ENCODE peak calls at places on chromosomes 1 and 21, in five cellular contexts. M is IMR-90, R is colonic mucosa, O is fibroblast of the aortic adventitia, W is testis. E is an unnamed sample.

GRCh38 chr1:208209286-208209685 is 34.9 kb downstream of the PLXNA2 start:
- DNase-seq in R (no peak), M (no peak), W (no peak), O (no peak), E (no peak)

GRCh38 chr1:245512980-245513578 is 358.3 kb downstream of the KIF26B start:
- DNase-seq in O (peak), M (no peak), W (no peak), R (no peak), E (no peak)

GRCh38 chr1:44031051-44031899 is at the start of gene SLC6A9:
- DNase-seq in O (peak), R (peak), W (peak), M (peak), E (no peak)

GRCh38 chr1:180254496-180254819 is 24.4 kb downstream of the LHX4 start:
- DNase-seq in W (no peak), R (no peak), M (no peak), O (no peak), E (no peak)

GRCh38 chr1:26177182-26177684 is at the start of gene CNKSR1:
- DNase-seq in W (no peak), O (no peak), M (no peak), R (peak), E (no peak)

GRCh38 chr1:20528221-20528620 is 20.3 kb upstream of the MUL1 start:
- DNase-seq in R (no peak), W (no peak), M (no peak), O (no peak), E (no peak)

GRCh38 chr1:236064674-236065508 is at the start of gene NID1:
- DNase-seq in O (peak), R (peak), M (peak), W (peak), E (no peak)

GRCh38 chr1:41454406-41454805 is 30.1 kb downstream of the EDN2 start:
- DNase-seq in R (peak), O (no peak), W (peak), M (no peak), E (no peak)

GRCh38 chr1:186183219-186183618 is 191.8 kb downstream of the TPR start:
- DNase-seq in R (no peak), M (peak), W (no peak), O (peak), E (no peak)

GRCh38 chr1:153572569-153573015 is 6.9 kb upstream of the S100A2 start:
- DNase-seq in R (peak), M (peak), W (peak), O (peak), E (no peak)

GRCh38 chr1:97073936-97074335 is 352.4 kb downstream of the PTBP2 start:
- DNase-seq in W (no peak), O (peak), R (no peak), M (peak), E (no peak)

GRCh38 chr21:45855248-45855801 is 126.2 kb upstream of the COL6A1 start:
- DNase-seq in W (no peak), R (no peak), O (no peak), M (no peak), E (no peak)

GRCh38 chr1:108828074-108828961 is 28.6 kb downstream of the AKNAD1 start:
- DNase-seq in R (peak), O (peak), M (peak), W (peak), E (no peak)

GRCh38 chr21:17436626-17437111 is 76.2 kb upstream of the CXADR start:
- DNase-seq in O (peak), W (peak), M (no peak), R (no peak), E (no peak)

GRCh38 chr1:156638596-156638995 is 3.3 kb upstream of the BCAN start:
- DNase-seq in R (no peak), O (no peak), W (peak), M (no peak), E (no peak)

GRCh38 chr1:3610823-3611169 is 512 bp downstream of the MEGF6 start:
- DNase-seq in R (no peak), W (no peak), O (no peak), M (no peak), E (no peak)
- H3K4me3 ChIP-seq in R (peak), W (peak), O (peak), M (peak), E (no peak)

DNA sequence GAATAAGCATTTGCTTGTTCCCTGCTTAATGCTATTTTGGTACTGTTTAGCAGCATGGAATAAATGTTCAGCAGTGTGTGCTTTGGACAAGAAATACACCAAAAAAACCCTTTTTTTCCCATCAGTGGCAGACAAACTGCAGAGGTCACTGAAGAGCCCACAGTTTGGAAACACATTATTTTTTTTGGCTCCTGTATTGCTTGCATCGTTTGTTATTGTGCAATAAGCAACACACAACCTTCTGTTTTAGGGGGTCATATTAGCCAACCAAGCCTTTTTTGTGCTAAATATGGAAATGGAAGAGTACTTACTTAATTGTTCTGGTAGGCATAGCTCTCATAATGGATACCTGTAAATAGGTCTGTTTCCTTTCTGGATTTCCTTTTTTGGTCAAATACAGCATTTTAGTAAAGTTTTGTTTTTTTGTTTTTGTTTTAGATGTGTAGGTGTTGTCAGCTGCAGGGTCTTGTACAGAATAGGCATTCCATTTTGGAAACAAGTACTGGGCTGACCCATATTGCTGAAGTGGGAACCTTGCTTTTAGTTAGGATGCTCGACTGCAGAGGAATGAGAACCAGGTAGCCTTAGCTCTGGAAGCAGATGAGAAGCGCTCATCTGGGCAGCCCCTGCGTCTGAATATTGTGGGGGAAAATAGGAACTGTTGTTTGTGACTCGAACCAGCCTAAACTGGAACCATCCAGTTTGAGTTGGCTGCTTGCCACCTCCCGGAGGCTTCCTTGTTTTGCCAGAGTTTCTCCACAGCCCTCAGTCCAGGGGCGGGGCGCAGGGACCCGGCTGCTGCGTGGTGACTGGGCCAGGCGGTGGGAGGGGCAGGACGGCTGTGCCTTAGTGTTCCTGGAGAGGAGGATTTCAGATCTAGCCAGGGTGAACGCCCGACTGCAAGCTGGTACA is 38.5 kb downstream of the SPEN start:
- DNase-seq in W (peak), M (peak), O (peak), R (peak), E (peak)
- TF ChIP-seq CTCF in W (no peak), M (peak), O (peak), R (no peak), E (peak)

DNA sequence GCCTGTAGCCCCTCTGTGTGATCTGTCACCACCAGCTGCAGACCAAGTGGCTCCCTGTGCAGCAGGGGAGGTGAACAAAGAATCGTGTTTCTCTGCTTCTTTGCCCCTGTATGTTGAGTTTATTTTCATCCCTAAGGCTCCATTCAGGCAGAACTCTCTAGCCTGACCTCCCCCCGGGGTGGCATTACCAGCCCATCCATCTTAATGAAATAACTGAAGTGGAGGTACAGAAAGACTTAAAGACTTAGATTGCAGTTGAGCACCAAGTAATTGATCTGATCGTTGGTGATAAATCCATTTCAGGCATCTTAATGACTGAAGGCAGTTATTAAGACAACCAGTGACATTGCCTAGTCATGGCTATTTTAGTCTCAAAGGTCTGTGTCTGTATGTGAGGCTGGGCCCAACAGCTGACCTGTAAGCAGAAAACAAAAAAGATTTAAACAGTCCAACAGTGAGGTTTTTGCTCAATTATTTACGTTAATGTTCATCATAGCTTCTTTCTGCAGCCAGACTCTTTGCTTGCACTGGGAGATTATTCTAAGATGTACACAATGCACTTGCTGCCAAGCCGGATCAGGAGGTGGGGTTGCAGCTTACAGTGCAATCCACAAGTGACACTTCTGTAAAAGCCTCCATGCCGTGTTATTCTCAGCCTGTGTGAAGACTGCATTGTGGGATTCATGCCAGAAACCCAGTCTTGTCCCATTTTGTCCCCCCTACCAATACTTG is 362.9 kb upstream of the DUSP10 start:
- DNase-seq in W (no peak), R (no peak), M (peak), O (no peak), E (no peak)
- H3K4me3 ChIP-seq in W (no peak), R (no peak), M (no peak), O (no peak), E (no peak)

DNA sequence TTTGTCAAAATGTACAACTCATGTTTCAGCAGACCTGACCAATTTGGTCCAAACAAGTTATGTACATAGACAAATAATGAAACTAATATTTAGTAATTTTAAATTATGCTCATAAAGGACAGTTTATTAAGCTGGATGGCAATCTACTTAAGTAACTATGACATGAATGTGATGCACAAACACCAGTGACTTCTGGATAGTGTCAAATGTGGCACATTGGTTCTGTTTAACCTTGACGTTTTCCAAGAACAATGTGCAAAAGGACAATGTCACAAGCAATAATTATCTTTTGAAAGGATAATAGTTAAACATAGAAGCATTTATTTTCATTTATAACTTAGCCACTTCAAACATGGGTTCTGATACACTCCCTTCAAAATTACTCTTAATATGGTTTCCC is 80.0 kb downstream of the TRIM33 start:
- DNase-seq in O (no peak), M (no peak), R (no peak), W (no peak), E (no peak)
- TF ChIP-seq CTCF in O (no peak), M (no peak), R (no peak), W (no peak), E (no peak)

DNA sequence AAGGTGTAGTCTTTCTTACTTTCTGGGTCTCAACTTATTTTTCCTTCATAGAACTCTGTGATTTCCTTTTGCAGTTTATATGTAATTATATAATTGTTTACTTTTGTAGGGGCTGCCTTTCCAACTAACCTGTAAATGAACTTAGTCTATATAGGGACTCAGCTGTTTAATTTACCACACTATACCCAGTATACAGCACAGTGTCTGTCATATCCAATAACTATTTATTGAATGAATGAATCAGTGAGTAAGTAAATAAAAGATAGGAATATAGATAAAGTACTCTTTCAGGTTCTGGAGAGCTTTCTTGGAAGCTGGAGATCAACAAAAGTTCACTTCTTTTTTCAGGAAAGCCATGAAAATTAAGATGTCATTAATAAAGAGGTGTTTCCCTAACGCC is 174.8 kb downstream of the NTNG1 start:
- DNase-seq in O (no peak), R (no peak), M (no peak), W (no peak), E (no peak)
- H3K4me3 ChIP-seq in O (no peak), R (no peak), M (no peak), W (no peak), E (no peak)